ENCODE peak calls at places on chromosomes 6 and 20, in seven cellular contexts. J is lower leg skin, W is Calu3, A is progenitor cell of endocrine pancreas, H is ovary, X is mucosa of descending colon, Y is WTC11. P is an unnamed sample.

GRCh38 chr6:170026272-170027110 is 264.4 kb downstream of the DLL1 start:
- DNase-seq in J (peak; percentile 89), W (peak; percentile 79), A (no peak), H (peak; percentile 41), X (peak; percentile 34), Y (no peak), P (no peak)

GRCh38 chr6:46011241-46012085 is 4.2 kb downstream of the CLIC5 start:
- DNase-seq in J (no peak), W (peak; percentile 49), A (no peak), H (no peak), X (peak; percentile 78), Y (no peak), P (no peak)

GRCh38 chr6:4668271-4669179 is 107.7 kb upstream of the CDYL start:
- DNase-seq in J (peak; percentile 45), W (no peak), A (no peak), H (no peak), X (no peak), Y (no peak), P (no peak)

GRCh38 chr6:21593927-21594421 is 423 bp downstream of the SOX4 start:
- DNase-seq in J (no peak), W (peak; percentile 59), A (no peak), H (no peak), X (peak; percentile 59), Y (peak; percentile 26), P (no peak)

GRCh38 chr20:51468636-51469035 is 73.9 kb downstream of the NFATC2 start:
- DNase-seq in J (no peak), W (no peak), A (no peak), H (no peak), X (no peak), Y (no peak), P (no peak)

GRCh38 chr6:170057961-170058877 is 232.7 kb downstream of the DLL1 start:
- DNase-seq in J (peak; percentile 68), W (no peak), A (no peak), H (no peak), X (no peak), Y (no peak), P (no peak)

GRCh38 chr6:110341671-110342304 is 16.4 kb downstream of the METTL24 start:
- DNase-seq in J (no peak), W (peak; percentile 38), A (no peak), H (no peak), X (peak; percentile 32), Y (peak; percentile 58), P (no peak)

GRCh38 chr20:32820698-32821378 is 1.1 kb downstream of the MAPRE1 start:
- DNase-seq in J (no peak), W (no peak), A (no peak), H (peak; percentile 45), X (peak; percentile 23), Y (no peak), P (no peak)

GRCh38 chr6:106098383-106099234 is 12.5 kb downstream of the PRDM1 start:
- DNase-seq in J (no peak), W (peak; percentile 47), A (no peak), H (no peak), X (peak; percentile 87), Y (no peak), P (no peak)

GRCh38 chr6:78629154-78629721 is 238.1 kb upstream of the IRAK1BP1 start:
- DNase-seq in J (no peak), W (no peak), A (no peak), H (no peak), X (peak; percentile 10), Y (peak; percentile 56), P (no peak)

GRCh38 chr6:25173951-25174474 is 105.2 kb upstream of the CARMIL1 start:
- DNase-seq in J (no peak), W (peak; percentile 83), A (no peak), H (no peak), X (no peak), Y (no peak), P (no peak)

GRCh38 chr6:5294392-5295211 is 33.3 kb downstream of the FARS2 start:
- DNase-seq in J (no peak), W (no peak), A (no peak), H (no peak), X (no peak), Y (no peak), P (no peak)

GRCh38 chr6:84582997-84583396 is 181.4 kb downstream of the TBX18 start:
- DNase-seq in J (no peak), W (no peak), A (no peak), H (no peak), X (no peak), Y (no peak), P (no peak)

GRCh38 chr6:109526905-109527628 is 44.0 kb upstream of the ZBTB24 start:
- DNase-seq in J (no peak), W (peak; percentile 66), A (peak; percentile 22), H (no peak), X (peak; percentile 78), Y (peak; percentile 58), P (no peak)

GRCh38 chr6:43377710-43378229 is 8.3 kb upstream of the ZNF318 start:
- DNase-seq in J (no peak), W (no peak), A (no peak), H (no peak), X (no peak), Y (no peak), P (no peak)

GRCh38 chr20:60123652-60124051 is 165.4 kb downstream of the CDH26 start:
- DNase-seq in J (no peak), W (no peak), A (no peak), H (no peak), X (no peak), Y (no peak), P (no peak)

GRCh38 chr6:137734005-137734874 is 132.8 kb upstream of the TNFAIP3 start:
- DNase-seq in J (no peak), W (no peak), A (no peak), H (no peak), X (no peak), Y (no peak), P (no peak)

GRCh38 chr6:11644071-11644470 is 106.5 kb downstream of the TMEM170B start:
- DNase-seq in J (no peak), W (no peak), A (no peak), H (no peak), X (no peak), Y (no peak), P (no peak)

GRCh38 chr6:89986650-89987074 is 92.4 kb downstream of the GJA10 start:
- DNase-seq in J (no peak), W (no peak), A (no peak), H (no peak), X (no peak), Y (no peak), P (no peak)

GRCh38 chr6:146336200-146336599 is 207.4 kb upstream of the RAB32 start:
- DNase-seq in J (no peak), W (no peak), A (no peak), H (no peak), X (no peak), Y (no peak), P (no peak)
- TF ChIP-seq CTCF in J (no peak), W (no peak), A (no peak), H (no peak), X (no peak), Y (no peak), P (no peak)

GRCh38 chr20:50456452-50457324 is 53.5 kb upstream of the PTPN1 start:
- DNase-seq in J (no peak), W (peak; percentile 54), A (no peak), H (no peak), X (no peak), Y (no peak), P (no peak)
- TF ChIP-seq CTCF in J (no peak), W (no peak), A (peak; percentile 22), H (no peak), X (no peak), Y (no peak), P (no peak)

DNA sequence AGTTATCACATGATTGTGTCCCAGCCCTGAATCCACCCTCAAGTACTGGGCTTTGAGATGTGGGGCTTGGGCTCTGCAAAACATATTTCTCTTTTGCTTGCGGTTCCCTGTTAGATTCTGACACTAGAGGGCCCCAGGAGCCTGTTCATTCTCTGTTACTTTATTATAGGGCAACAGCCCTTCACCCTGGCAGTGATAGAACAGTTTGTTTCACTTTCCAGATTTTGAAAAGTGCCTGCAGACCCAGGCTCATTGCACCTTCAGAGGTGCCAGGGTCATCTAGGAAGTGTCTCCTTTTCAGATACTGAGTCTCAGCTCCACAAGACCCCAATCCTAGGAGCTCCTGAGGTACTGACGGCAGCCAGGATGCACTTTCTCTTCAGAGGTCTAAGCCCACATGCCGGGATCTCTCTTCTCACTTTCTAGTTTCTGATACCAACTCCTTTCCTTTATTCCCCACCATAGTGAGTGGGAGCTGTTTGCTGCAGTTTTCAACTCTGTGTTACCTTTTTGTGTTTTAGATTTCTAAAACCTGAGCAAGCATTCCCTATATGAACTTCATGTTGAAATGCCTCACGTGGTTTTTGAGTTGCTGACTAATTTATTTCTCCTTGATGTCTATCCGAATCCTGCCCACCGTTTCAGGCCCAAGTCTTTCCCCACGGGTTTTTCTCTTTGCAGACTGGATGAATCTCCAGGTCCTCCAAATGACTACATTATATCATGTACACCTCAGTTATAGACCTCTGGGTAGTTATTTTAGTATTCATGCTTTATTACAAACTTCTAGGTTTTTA is 10.9 kb downstream of the ABT1 start:
- DNase-seq in J (no peak), W (peak; percentile 74), A (peak; percentile 20), H (no peak), X (peak; percentile 77), Y (peak; percentile 53), P (no peak)
- TF ChIP-seq CTCF in J (no peak), W (peak; percentile 49), A (peak; percentile 80), H (no peak), X (peak; percentile 35), Y (no peak), P (no peak)

GRCh38 chr20:10652660-10653191 is 21.1 kb downstream of the JAG1 start:
- DNase-seq in J (no peak), W (no peak), A (no peak), H (no peak), X (no peak), Y (no peak), P (no peak)

GRCh38 chr20:10652185-10652584 is 21.6 kb downstream of the JAG1 start:
- DNase-seq in J (peak; percentile 76), W (no peak), A (no peak), H (no peak), X (no peak), Y (no peak), P (no peak)

GRCh38 chr20:10649817-10650200 is 24.0 kb downstream of the JAG1 start:
- DNase-seq in J (no peak), W (no peak), A (no peak), H (no peak), X (no peak), Y (no peak), P (no peak)

GRCh38 chr20:10649080-10649816 is 24.6 kb downstream of the JAG1 start:
- DNase-seq in J (peak; percentile 9), W (no peak), A (no peak), H (no peak), X (no peak), Y (no peak), P (no peak)

DNA sequence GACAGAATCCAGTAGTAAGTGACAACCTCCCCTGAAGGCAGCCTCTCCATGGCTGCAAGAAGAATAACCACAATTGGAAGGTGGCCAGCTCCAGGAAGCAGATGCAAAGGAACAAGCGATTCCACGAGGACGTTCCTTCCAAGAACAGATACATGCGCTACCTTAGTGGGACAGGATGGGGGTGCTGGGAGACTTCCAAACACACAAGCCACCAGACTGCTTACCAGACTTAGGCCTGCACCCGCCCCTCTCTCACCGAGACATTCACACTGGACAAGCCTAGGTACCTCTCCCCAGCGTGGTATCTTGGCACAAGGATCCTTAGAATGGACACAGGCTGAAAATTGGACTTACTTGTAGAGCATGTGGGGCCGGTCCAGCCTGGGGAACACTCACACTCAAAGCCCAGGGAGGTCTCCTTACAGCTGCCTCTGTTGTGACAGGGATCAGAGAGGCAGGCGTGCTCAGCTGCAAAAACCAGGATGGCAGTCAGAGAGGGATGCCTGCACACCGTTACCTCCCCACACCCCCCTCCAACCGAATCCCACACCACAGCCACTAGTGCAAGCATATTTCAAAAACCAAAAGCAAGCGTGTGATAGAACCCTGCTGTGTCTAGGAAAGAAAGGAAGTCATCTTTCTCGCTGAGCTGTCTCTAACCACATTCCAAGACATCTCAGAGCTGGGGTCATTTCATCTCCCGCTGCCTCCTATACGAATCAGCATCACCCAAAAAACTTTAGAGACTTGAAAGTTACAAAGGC is 22.4 kb downstream of the JAG1 start:
- DNase-seq in J (peak; percentile 82), W (no peak), A (no peak), H (no peak), X (no peak), Y (no peak), P (no peak)
- TF ChIP-seq CTCF in J (no peak), W (no peak), A (no peak), H (no peak), X (no peak), Y (no peak), P (no peak)

P was measured in omental fat pad.